ENCODE peak calls at places on chromosomes 2 and 18, in six cellular contexts. D, X, Q, I, Z and P are unnamed samples.

GRCh38 chr2:185279999-185280398 is 458.6 kb upstream of the FSIP2 start:
- DNase-seq in X (no peak), Q (no peak), Z (no peak), I (peak; percentile 3), D (no peak), P (no peak)

GRCh38 chr2:101396352-101396717 is 9.0 kb upstream of the CREG2 start:
- DNase-seq in Q (no peak), D (no peak), X (no peak), Z (no peak), I (peak; percentile 76), P (no peak)

GRCh38 chr18:34222396-34223163 is 2.1 kb downstream of the NOL4 start:
- DNase-seq in Q (no peak), I (no peak), X (no peak), D (no peak), Z (no peak), P (peak; percentile 14)

GRCh38 chr2:219362524-219363164 is 25.1 kb downstream of the DNPEP start:
- DNase-seq in Z (peak; percentile 54), Q (peak; percentile 44), X (no peak), D (no peak), I (peak; percentile 60), P (peak; percentile 21)

GRCh38 chr2:135999899-136000298 is 14.5 kb upstream of the DARS1 start:
- DNase-seq in I (no peak), Q (no peak), X (no peak), Z (no peak), D (no peak), P (no peak)

GRCh38 chr2:190205643-190206042 is 114.0 kb downstream of the HIBCH start:
- DNase-seq in D (no peak), I (no peak), Q (no peak), X (no peak), Z (no peak), P (no peak)

GRCh38 chr2:86082768-86083167 is 22.9 kb downstream of the POLR1A start:
- DNase-seq in I (no peak), X (no peak), Z (no peak), Q (no peak), D (no peak), P (no peak)

GRCh38 chr2:133390151-133390550 is 178.1 kb downstream of the NCKAP5 start:
- DNase-seq in I (no peak), X (no peak), D (no peak), Z (no peak), Q (no peak), P (no peak)

GRCh38 chr18:60838677-60839076 is 466.1 kb upstream of the MC4R start:
- DNase-seq in D (no peak), Q (no peak), X (no peak), Z (no peak), I (no peak), P (no peak)

GRCh38 chr2:102331311-102331980 is 20.1 kb downstream of the IL1RL1 start:
- DNase-seq in D (no peak), X (no peak), I (no peak), Z (no peak), Q (no peak), P (no peak)

GRCh38 chr2:118197011-118197695 is 108.9 kb downstream of the INSIG2 start:
- DNase-seq in Z (no peak), Q (no peak), X (no peak), D (no peak), I (peak; percentile 24), P (no peak)

GRCh38 chr2:173400760-173401159 is 46.1 kb downstream of the CDCA7 start:
- DNase-seq in Q (no peak), Z (no peak), D (no peak), X (no peak), I (peak; percentile 55), P (no peak)

GRCh38 chr18:34977787-34978532 is 63.3 kb upstream of the MAPRE2 start:
- DNase-seq in D (no peak), I (peak; percentile 56), Q (peak; percentile 76), Z (peak; percentile 73), X (peak; percentile 63), P (no peak)

GRCh38 chr2:147773479-147773878 is 71.3 kb upstream of the ACVR2A start:
- DNase-seq in Q (no peak), I (no peak), D (no peak), X (no peak), Z (no peak), P (no peak)

GRCh38 chr2:160493227-160494028 is at the start of gene RBMS1:
- DNase-seq in I (peak; percentile 63), X (peak; percentile 50), D (peak; percentile 71), Z (peak; percentile 33), Q (peak; percentile 53), P (peak; percentile 51)

GRCh38 chr2:146038014-146038413 is 1518.1 kb upstream of the ZEB2 start:
- DNase-seq in D (no peak), X (no peak), Q (no peak), I (no peak), Z (no peak), P (no peak)

GRCh38 chr2:128502638-128503246 is 184.1 kb upstream of the HS6ST1 start:
- DNase-seq in I (no peak), Z (no peak), D (no peak), X (no peak), Q (no peak), P (peak; percentile 1)

GRCh38 chr18:28007841-28008240 is 169.1 kb downstream of the CDH2 start:
- DNase-seq in I (no peak), Q (no peak), D (no peak), Z (no peak), X (no peak), P (no peak)

GRCh38 chr2:1140389-1141003 is 189.8 kb downstream of the SNTG2 start:
- DNase-seq in Z (no peak), D (peak; percentile 36), X (peak; percentile 58), I (peak; percentile 22), Q (no peak), P (peak; percentile 58)

GRCh38 chr2:113686537-113686936 is 59.5 kb downstream of the RABL2A start:
- DNase-seq in X (no peak), I (no peak), Q (no peak), Z (no peak), D (no peak), P (no peak)

GRCh38 chr2:191936882-191937405 is 90.1 kb upstream of the CAVIN2 start:
- DNase-seq in I (no peak), Z (no peak), X (no peak), Q (no peak), D (no peak), P (no peak)

GRCh38 chr2:113838277-113838676 is 51.6 kb upstream of the ACTR3 start:
- DNase-seq in I (no peak), Z (no peak), X (no peak), D (peak; percentile 20), Q (no peak), P (no peak)

GRCh38 chr18:37710731-37711130 is 145.1 kb upstream of the CELF4 start:
- DNase-seq in X (no peak), Q (no peak), D (no peak), I (no peak), Z (no peak), P (no peak)

GRCh38 chr18:37332764-37333420 is 232.7 kb downstream of the CELF4 start:
- DNase-seq in I (no peak), Q (no peak), Z (no peak), X (no peak), D (no peak), P (no peak)

GRCh38 chr2:235669269-235669831 is 175.5 kb downstream of the AGAP1 start:
- DNase-seq in D (peak; percentile 69), X (peak; percentile 58), I (peak; percentile 82), Q (peak; percentile 77), Z (peak; percentile 74), P (peak; percentile 64)

GRCh38 chr18:55732227-55733106 is 144.5 kb upstream of the TCF4 start:
- DNase-seq in Q (no peak), I (no peak), Z (no peak), X (no peak), D (no peak), P (no peak)

GRCh38 chr2:195026261-195026660 is 630.8 kb upstream of the SLC39A10 start:
- DNase-seq in Z (no peak), I (peak; percentile 33), Q (no peak), D (no peak), X (no peak), P (no peak)

GRCh38 chr2:120597595-120598193 is 138.0 kb upstream of the GLI2 start:
- DNase-seq in Z (no peak), X (no peak), Q (no peak), I (no peak), D (no peak), P (no peak)

GRCh38 chr2:132652501-132652900 is 17.5 kb downstream of the LYPD1 start:
- DNase-seq in I (no peak), Z (no peak), X (no peak), D (no peak), Q (no peak), P (no peak)

GRCh38 chr2:33522571-33522970 is 46.1 kb downstream of the RASGRP3 start:
- DNase-seq in Z (no peak), X (no peak), Q (no peak), I (no peak), D (no peak), P (no peak)

GRCh38 chr2:174617713-174618112 is 20.1 kb upstream of the WIPF1 start:
- DNase-seq in Q (no peak), X (no peak), Z (no peak), D (no peak), I (no peak), P (no peak)

GRCh38 chr2:105403785-105404698 is 5.2 kb upstream of the FHL2 start:
- DNase-seq in D (no peak), Z (peak; percentile 75), X (no peak), Q (peak; percentile 73), I (peak; percentile 67), P (peak; percentile 10)